ENCODE peak calls at places on chromosome 5, in six cellular contexts. X is MG63; L is CD8-positive, alpha-beta memory T cell; Q is fibroblast of lung; K is H9; M is GM23248. J is an unnamed sample.

GRCh38 chr5:14447958-14448881 is 133.4 kb upstream of the OTULINL start:
- DNase-seq in X (no peak), L (no peak), Q (peak; percentile 49), K (no peak), M (peak; percentile 64), J (peak; percentile 30)

GRCh38 chr5:158716668-158717067 is 383.0 kb downstream of the EBF1 start:
- DNase-seq in X (no peak), L (no peak), Q (no peak), K (no peak), M (no peak), J (no peak)

GRCh38 chr5:122415481-122416120 is 103.6 kb downstream of the SNCAIP start:
- DNase-seq in X (peak; percentile 46), L (no peak), Q (peak; percentile 83), K (peak; percentile 77), M (peak; percentile 75), J (peak; percentile 65)

GRCh38 chr5:154444559-154445421 is 1.0 kb upstream of the SAP30L start:
- DNase-seq in X (no peak), L (no peak), Q (peak; percentile 5), K (peak; percentile 51), M (peak; percentile 47), J (peak; percentile 19)

GRCh38 chr5:65767565-65767964 is 45.6 kb downstream of the NLN start:
- DNase-seq in X (no peak), L (no peak), Q (no peak), K (no peak), M (no peak), J (no peak)

GRCh38 chr5:150303660-150304411 is 1.1 kb upstream of the ARSI start:
- DNase-seq in X (no peak), L (no peak), Q (peak; percentile 93), K (no peak), M (peak; percentile 38), J (no peak)

GRCh38 chr5:35253582-35253981 is 23.3 kb upstream of the PRLR start:
- DNase-seq in X (no peak), L (no peak), Q (no peak), K (no peak), M (no peak), J (no peak)

GRCh38 chr5:35826561-35826960 is 30.1 kb upstream of the IL7R start:
- DNase-seq in X (no peak), L (no peak), Q (no peak), K (no peak), M (no peak), J (no peak)

GRCh38 chr5:82340799-82341198 is 62.6 kb upstream of the RPS23 start:
- DNase-seq in X (no peak), L (no peak), Q (no peak), K (no peak), M (no peak), J (no peak)

GRCh38 chr5:167743685-167744084 is 547.8 kb upstream of the WWC1 start:
- DNase-seq in X (peak; percentile 63), L (no peak), Q (peak; percentile 49), K (no peak), M (peak; percentile 86), J (no peak)

GRCh38 chr5:26986985-26987384 is 51.4 kb downstream of the CDH9 start:
- DNase-seq in X (no peak), L (no peak), Q (no peak), K (no peak), M (no peak), J (no peak)

GRCh38 chr5:79020861-79021561 is 35.9 kb upstream of the ARSB start:
- DNase-seq in X (peak; percentile 39), L (no peak), Q (peak; percentile 76), K (peak; percentile 52), M (peak; percentile 81), J (peak; percentile 58)

GRCh38 chr5:421287-421880 is 21.6 kb upstream of the EXOC3 start:
- DNase-seq in X (no peak), L (no peak), Q (no peak), K (peak; percentile 27), M (no peak), J (no peak)

GRCh38 chr5:34690301-34690700 is 34.2 kb downstream of the RAI14 start:
- DNase-seq in X (no peak), L (no peak), Q (no peak), K (no peak), M (no peak), J (no peak)

GRCh38 chr5:52856564-52856963 is 68.8 kb downstream of the ITGA1 start:
- DNase-seq in X (peak; percentile 13), L (no peak), Q (no peak), K (no peak), M (peak; percentile 56), J (no peak)

GRCh38 chr5:45799388-45799787 is 103.2 kb upstream of the HCN1 start:
- DNase-seq in X (no peak), L (no peak), Q (no peak), K (no peak), M (no peak), J (no peak)

GRCh38 chr5:103232393-103232999 is 26.1 kb upstream of the MACIR start:
- DNase-seq in X (no peak), L (peak; percentile 14), Q (peak; percentile 63), K (no peak), M (peak; percentile 69), J (peak; percentile 40)

GRCh38 chr5:135534609-135535419 is 950 bp downstream of the NEUROG1 start:
- DNase-seq in X (no peak), L (no peak), Q (no peak), K (peak; percentile 76), M (peak; percentile 16), J (no peak)

GRCh38 chr5:14534773-14535172 is 46.8 kb upstream of the OTULINL start:
- DNase-seq in X (no peak), L (no peak), Q (no peak), K (no peak), M (no peak), J (no peak)

GRCh38 chr5:18305288-18305899 is 671.1 kb downstream of the TAF11L14 start:
- DNase-seq in X (no peak), L (no peak), Q (peak; percentile 49), K (peak; percentile 34), M (peak; percentile 58), J (no peak)

GRCh38 chr5:111641533-111642230 is 115.3 kb downstream of the NREP start:
- DNase-seq in X (peak; percentile 73), L (no peak), Q (peak; percentile 82), K (no peak), M (peak; percentile 93), J (no peak)

GRCh38 chr5:172593306-172593705 is 47.8 kb upstream of the NEURL1B start:
- DNase-seq in X (no peak), L (no peak), Q (no peak), K (no peak), M (no peak), J (no peak)

GRCh38 chr5:126044931-126045565 is 378.2 kb upstream of the GRAMD2B start:
- DNase-seq in X (no peak), L (no peak), Q (no peak), K (no peak), M (no peak), J (no peak)

GRCh38 chr5:72366324-72366976 is 46.3 kb downstream of the PTCD2 start:
- DNase-seq in X (peak; percentile 61), L (no peak), Q (peak; percentile 82), K (peak; percentile 48), M (peak; percentile 89), J (peak; percentile 86)

GRCh38 chr5:158910782-158911692 is 188.7 kb downstream of the EBF1 start:
- DNase-seq in X (no peak), L (no peak), Q (peak; percentile 5), K (no peak), M (peak; percentile 83), J (no peak)

GRCh38 chr5:141422742-141423291 is 2.0 kb downstream of the PCDHGA11 start:
- DNase-seq in X (no peak), L (no peak), Q (no peak), K (no peak), M (no peak), J (no peak)
- H3K9me3 ChIP-seq in X (peaks cover 12% of the 10 kb centered on the region), L (peaks cover 13% of the 10 kb centered on the region), Q (peaks cover 17% of the 10 kb centered on the region), K (peaks cover 22% of the 10 kb centered on the region), M (no peaks in the 10 kb centered on the region), J (no peaks in the 10 kb centered on the region)

GRCh38 chr5:2187156-2187555 is 304.4 kb upstream of the IRX4 start:
- DNase-seq in X (no peak), L (no peak), Q (no peak), K (no peak), M (no peak), J (peak; percentile 5)

GRCh38 chr5:2188137-2188536 is 305.4 kb upstream of the IRX4 start:
- DNase-seq in X (no peak), L (no peak), Q (no peak), K (no peak), M (no peak), J (no peak)

GRCh38 chr5:2187687-2188086 is 305.0 kb upstream of the IRX4 start:
- DNase-seq in X (no peak), L (no peak), Q (no peak), K (peak; percentile 20), M (no peak), J (no peak)

GRCh38 chr5:2190549-2190948 is 307.8 kb upstream of the IRX4 start:
- DNase-seq in X (no peak), L (no peak), Q (no peak), K (no peak), M (no peak), J (no peak)

GRCh38 chr5:2188661-2189060 is 305.9 kb upstream of the IRX4 start:
- DNase-seq in X (no peak), L (no peak), Q (no peak), K (no peak), M (no peak), J (no peak)
- H3K9me3 ChIP-seq in X (no peaks in the 10 kb centered on the region), L (no peaks in the 10 kb centered on the region), Q (no peaks in the 10 kb centered on the region), K (no peaks in the 10 kb centered on the region), M (no peaks in the 10 kb centered on the region), J (no peaks in the 10 kb centered on the region)

GRCh38 chr5:28399211-28399610 is 1360.8 kb upstream of the CDH9 start:
- DNase-seq in X (no peak), L (no peak), Q (no peak), K (no peak), M (no peak), J (no peak)
- H3K9me3 ChIP-seq in X (no peaks in the 10 kb centered on the region), L (no peaks in the 10 kb centered on the region), Q (no peaks in the 10 kb centered on the region), K (no peaks in the 10 kb centered on the region), M (no peaks in the 10 kb centered on the region), J (no peaks in the 10 kb centered on the region)

GRCh38 chr5:178991190-178992145 is 3.7 kb downstream of the GRM6 start:
- DNase-seq in X (no peak), L (no peak), Q (no peak), K (no peak), M (no peak), J (no peak)

GRCh38 chr5:178993955-178994579 is 1.1 kb downstream of the GRM6 start:
- DNase-seq in X (no peak), L (no peak), Q (no peak), K (no peak), M (no peak), J (no peak)

GRCh38 chr5:178992291-178992895 is 2.7 kb downstream of the GRM6 start:
- DNase-seq in X (no peak), L (no peak), Q (no peak), K (no peak), M (no peak), J (no peak)

GRCh38 chr5:178994580-178995340 is at the start of gene GRM6:
- DNase-seq in X (no peak), L (no peak), Q (no peak), K (peak; percentile 56), M (peak; percentile 7), J (no peak)

DNA sequence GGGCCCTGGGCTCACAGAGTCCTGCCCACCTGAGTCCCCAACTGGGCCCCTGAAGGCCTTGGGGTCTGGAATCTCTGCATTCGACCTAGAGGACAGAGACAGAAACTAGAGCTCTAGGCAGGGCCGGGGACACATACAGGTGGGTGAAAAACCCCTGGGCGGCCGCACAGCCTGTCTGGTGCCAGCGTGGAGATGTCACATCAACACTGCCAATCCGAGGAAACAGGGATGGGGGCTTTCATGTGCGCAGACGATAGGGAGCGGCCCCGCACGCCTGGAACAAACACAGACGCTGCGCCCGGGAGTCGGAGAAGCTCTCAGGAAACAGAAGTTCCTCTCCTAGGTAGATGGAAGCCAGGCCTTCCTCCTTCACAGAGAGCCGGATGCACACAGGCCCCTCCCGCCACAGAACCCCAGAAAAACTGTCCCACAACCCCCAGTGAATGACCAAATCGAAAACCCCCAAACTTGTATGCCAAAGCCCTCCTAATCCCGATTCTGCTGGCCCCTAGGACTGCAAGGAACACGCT is 1.8 kb downstream of the GRM6 start:
- DNase-seq in X (no peak), L (no peak), Q (no peak), K (no peak), M (no peak), J (no peak)
- H3K9me3 ChIP-seq in X (no peaks in the 10 kb centered on the region), L (no peaks in the 10 kb centered on the region), Q (no peaks in the 10 kb centered on the region), K (peaks cover 10% of the 10 kb centered on the region), M (no peaks in the 10 kb centered on the region), J (no peaks in the 10 kb centered on the region)